ENCODE peak calls at places on chromosomes 2 and 18, in six cellular contexts. B is coronary artery; R is HCEC 1CT; U is MCF 10A; S is CD8-positive, alpha-beta memory T cell; Q is T-helper 2 cell. N is an unnamed sample.

GRCh38 chr2:105144941-105145300 is 96.6 kb upstream of the GPR45 start:
- DNase-seq in Q (no peak), R (no peak), S (no peak), U (no peak), B (no peak), N (no peak)

GRCh38 chr2:74079522-74080341 is 68.0 kb downstream of the BOLA3 start:
- DNase-seq in U (no peak), R (peak), B (no peak), Q (no peak), S (no peak), N (no peak)

GRCh38 chr2:12675352-12675795 is 41.4 kb upstream of the TRIB2 start:
- DNase-seq in S (no peak), Q (no peak), R (peak), U (peak), B (no peak), N (no peak)

GRCh38 chr2:109135572-109136185 is 6.7 kb downstream of the SH3RF3 start:
- DNase-seq in U (no peak), Q (no peak), R (no peak), B (no peak), S (no peak), N (no peak)

GRCh38 chr18:35355140-35355618 is 11.0 kb upstream of the ZNF24 start:
- DNase-seq in S (peak), R (peak), B (peak), Q (no peak), U (peak), N (peak)

GRCh38 chr2:1754046-1754445 is 9.7 kb upstream of the PXDN start:
- DNase-seq in R (no peak), U (no peak), S (no peak), B (peak), Q (no peak), N (no peak)

GRCh38 chr2:241312082-241312481 is 3.4 kb downstream of the HDLBP start:
- DNase-seq in B (no peak), Q (no peak), U (peak), S (no peak), R (peak), N (no peak)

GRCh38 chr2:95015261-95015918 is 10.1 kb upstream of the MAL start:
- DNase-seq in U (no peak), R (no peak), Q (no peak), S (no peak), B (no peak), N (no peak)

GRCh38 chr2:37378411-37378810 is 34.0 kb downstream of the QPCT start:
- DNase-seq in U (peak), B (no peak), Q (no peak), R (peak), S (no peak), N (no peak)

GRCh38 chr2:127137225-127137624 is 30.3 kb upstream of the BIN1 start:
- DNase-seq in Q (no peak), B (no peak), R (no peak), U (no peak), S (no peak), N (no peak)

GRCh38 chr2:74504591-74504990 is 2.9 kb downstream of the PCGF1 start:
- DNase-seq in B (no peak), Q (no peak), U (no peak), R (no peak), S (no peak), N (no peak)

GRCh38 chr2:189641047-189641446 is 20.2 kb upstream of the ASNSD1 start:
- DNase-seq in S (no peak), R (no peak), U (no peak), B (no peak), Q (no peak), N (no peak)

GRCh38 chr2:82657066-82657465 is 1802.0 kb downstream of the SUCLG1 start:
- DNase-seq in R (no peak), Q (no peak), U (no peak), S (no peak), B (no peak), N (no peak)

GRCh38 chr2:224775638-224776037 is 59.5 kb upstream of the CCDC195 start:
- DNase-seq in R (no peak), Q (no peak), S (no peak), B (no peak), U (no peak), N (no peak)

GRCh38 chr2:12169060-12169406 is 422.6 kb downstream of the LPIN1 start:
- DNase-seq in R (peak), B (no peak), U (peak), S (no peak), Q (no peak), N (no peak)

GRCh38 chr18:43671431-43671830 is 394.1 kb upstream of the SYT4 start:
- DNase-seq in U (no peak), B (no peak), R (no peak), S (no peak), Q (no peak), N (no peak)

GRCh38 chr2:7497223-7497622 is 580.0 kb downstream of the RNF144A start:
- DNase-seq in U (peak), B (no peak), Q (no peak), S (peak), R (no peak), N (no peak)

GRCh38 chr18:57627488-57627887 is 5.9 kb upstream of the NARS1 start:
- DNase-seq in U (no peak), S (no peak), B (no peak), Q (no peak), R (peak), N (no peak)

GRCh38 chr2:181656450-181657261 is at the start of gene CERKL:
- DNase-seq in U (peak), Q (no peak), S (no peak), R (peak), B (no peak), N (no peak)

GRCh38 chr18:9516437-9517064 is 41.2 kb downstream of the RALBP1 start:
- DNase-seq in R (peak), B (no peak), Q (no peak), U (peak), S (no peak), N (peak)

GRCh38 chr18:73979742-73980141 is 167.9 kb downstream of the FBXO15 start:
- DNase-seq in R (no peak), Q (no peak), U (peak), S (no peak), B (no peak), N (no peak)

GRCh38 chr2:42881732-42882131 is 89.3 kb upstream of the HAAO start:
- DNase-seq in U (peak), B (no peak), S (no peak), Q (no peak), R (peak), N (no peak)

GRCh38 chr2:202101049-202101579 is 28.1 kb downstream of the KIAA2012 start:
- DNase-seq in R (no peak), Q (no peak), B (no peak), S (no peak), U (no peak), N (no peak)

GRCh38 chr18:62569081-62569480 is 46.3 kb downstream of the ZCCHC2 start:
- DNase-seq in U (no peak), Q (no peak), R (no peak), S (no peak), B (no peak), N (no peak)

GRCh38 chr2:96907405-96908041 is 37.6 kb upstream of the SEMA4C start:
- DNase-seq in B (peak), S (no peak), R (no peak), Q (no peak), U (no peak), N (no peak)

GRCh38 chr2:9232886-9233285 is 26.3 kb downstream of the ASAP2 start:
- DNase-seq in S (no peak), U (no peak), R (no peak), B (no peak), Q (no peak), N (no peak)

GRCh38 chr2:241895732-241896641 is 26.5 kb downstream of the RTP5 start:
- DNase-seq in R (no peak), Q (no peak), S (peak), B (peak), U (peak), N (no peak)

GRCh38 chr18:80154293-80154692 is 45.2 kb downstream of the ADNP2 start:
- DNase-seq in R (no peak), B (no peak), S (no peak), U (peak), Q (no peak), N (peak)

GRCh38 chr18:54069729-54070128 is 154.7 kb downstream of the MBD2 start:
- DNase-seq in S (no peak), Q (no peak), B (no peak), U (no peak), R (no peak), N (no peak)

GRCh38 chr2:8545676-8546318 is 136.1 kb upstream of the ID2 start:
- DNase-seq in Q (no peak), S (no peak), U (no peak), B (peak), R (no peak), N (no peak)

GRCh38 chr2:43144265-43144664 is 82.1 kb downstream of the ZFP36L2 start:
- DNase-seq in B (no peak), S (no peak), R (peak), U (peak), Q (no peak), N (no peak)

GRCh38 chr2:85653996-85654395 is 14.0 kb downstream of the SFTPB start:
- DNase-seq in Q (no peak), R (no peak), U (no peak), S (no peak), B (no peak), N (no peak)

GRCh38 chr18:4119813-4120212 is 335.3 kb downstream of the DLGAP1 start:
- DNase-seq in Q (no peak), U (no peak), B (no peak), R (no peak), S (no peak), N (no peak)

GRCh38 chr2:201882353-201883095 is 76.2 kb downstream of the CDK15 start:
- DNase-seq in R (no peak), Q (no peak), S (no peak), U (peak), B (no peak), N (peak)